ENCODE peak calls at places on chromosomes 7 and 10, in nine cellular contexts. One of them, this sample, is unnamed. For H3K9me3 and H3K4me1, the result is how much of the 10 kb centered on the place peaks cover.

GRCh38 chr10:48694371-48695030 is 9.8 kb downstream of the WDFY4 start:
- DNase-seq in GM23248: no peak
- DNase-seq in HCT116: no peak
- DNase-seq in SK-N-SH: no peak
- DNase-seq in fibroblast of lung: no peak
- DNase-seq in Karpas-422: no peak
- DNase-seq in neural progenitor cell: no peak
- DNase-seq in neuronal stem cell: no peak
- DNase-seq in K562: no peak
- DNase-seq in this sample: no peak

GRCh38 chr7:36338256-36338655 is 51.4 kb upstream of the ANLN start:
- DNase-seq in GM23248: no peak
- DNase-seq in HCT116: no peak
- DNase-seq in SK-N-SH: no peak
- DNase-seq in fibroblast of lung: no peak
- DNase-seq in Karpas-422: no peak
- DNase-seq in neural progenitor cell: no peak
- DNase-seq in neuronal stem cell: no peak
- DNase-seq in K562: no peak
- DNase-seq in this sample: no peak

GRCh38 chr7:50119815-50120637 is 27.0 kb upstream of the ZPBP start:
- DNase-seq in GM23248: no peak
- DNase-seq in HCT116: no peak
- DNase-seq in SK-N-SH: peak
- DNase-seq in fibroblast of lung: no peak
- DNase-seq in Karpas-422: peak
- DNase-seq in neural progenitor cell: peak
- DNase-seq in neuronal stem cell: peak
- DNase-seq in K562: peak
- DNase-seq in this sample: peak

GRCh38 chr10:74877899-74878298 is 51.5 kb downstream of the KAT6B start:
- DNase-seq in GM23248: no peak
- DNase-seq in HCT116: no peak
- DNase-seq in SK-N-SH: no peak
- DNase-seq in fibroblast of lung: no peak
- DNase-seq in Karpas-422: no peak
- DNase-seq in neural progenitor cell: no peak
- DNase-seq in neuronal stem cell: no peak
- DNase-seq in K562: no peak
- DNase-seq in this sample: no peak

GRCh38 chr7:41566581-41566980 is 136.3 kb downstream of the INHBA start:
- DNase-seq in GM23248: no peak
- DNase-seq in HCT116: no peak
- DNase-seq in SK-N-SH: no peak
- DNase-seq in fibroblast of lung: no peak
- DNase-seq in Karpas-422: no peak
- DNase-seq in neural progenitor cell: no peak
- DNase-seq in neuronal stem cell: no peak
- DNase-seq in K562: no peak
- DNase-seq in this sample: no peak

GRCh38 chr7:100673942-100674431 is 447 bp downstream of the GNB2 start:
- DNase-seq in GM23248: peak
- DNase-seq in HCT116: no peak
- DNase-seq in SK-N-SH: peak
- DNase-seq in fibroblast of lung: no peak
- DNase-seq in Karpas-422: peak
- DNase-seq in neural progenitor cell: no peak
- DNase-seq in neuronal stem cell: no peak
- DNase-seq in K562: peak
- DNase-seq in this sample: peak

GRCh38 chr7:135745702-135746312 is 2.8 kb downstream of the FAM180A start:
- DNase-seq in GM23248: peak
- DNase-seq in HCT116: peak
- DNase-seq in SK-N-SH: no peak
- DNase-seq in fibroblast of lung: peak
- DNase-seq in Karpas-422: no peak
- DNase-seq in neural progenitor cell: no peak
- DNase-seq in neuronal stem cell: no peak
- DNase-seq in K562: peak
- DNase-seq in this sample: no peak

GRCh38 chr7:41190615-41191014 is 512.3 kb downstream of the INHBA start:
- DNase-seq in GM23248: no peak
- DNase-seq in HCT116: no peak
- DNase-seq in SK-N-SH: no peak
- DNase-seq in fibroblast of lung: no peak
- DNase-seq in Karpas-422: no peak
- DNase-seq in neural progenitor cell: no peak
- DNase-seq in neuronal stem cell: no peak
- DNase-seq in K562: no peak
- DNase-seq in this sample: no peak

GRCh38 chr10:89064764-89065163 is 74.2 kb downstream of the FAS start:
- DNase-seq in GM23248: no peak
- DNase-seq in HCT116: no peak
- DNase-seq in SK-N-SH: no peak
- DNase-seq in fibroblast of lung: peak
- DNase-seq in Karpas-422: no peak
- DNase-seq in neural progenitor cell: no peak
- DNase-seq in neuronal stem cell: no peak
- DNase-seq in K562: no peak
- DNase-seq in this sample: no peak

GRCh38 chr10:4819707-4820106 is 6.3 kb upstream of the AKR1E2 start:
- DNase-seq in GM23248: no peak
- DNase-seq in HCT116: no peak
- DNase-seq in SK-N-SH: no peak
- DNase-seq in fibroblast of lung: no peak
- DNase-seq in Karpas-422: no peak
- DNase-seq in neural progenitor cell: no peak
- DNase-seq in neuronal stem cell: no peak
- DNase-seq in K562: peak
- DNase-seq in this sample: no peak

GRCh38 chr7:12923971-12924370 is 236.5 kb downstream of the ARL4A start:
- DNase-seq in GM23248: peak
- DNase-seq in HCT116: peak
- DNase-seq in SK-N-SH: no peak
- DNase-seq in fibroblast of lung: peak
- DNase-seq in Karpas-422: no peak
- DNase-seq in neural progenitor cell: no peak
- DNase-seq in neuronal stem cell: no peak
- DNase-seq in K562: no peak
- DNase-seq in this sample: no peak

GRCh38 chr10:94439275-94439861 is 37.0 kb downstream of the TBC1D12 start:
- DNase-seq in GM23248: peak
- DNase-seq in HCT116: no peak
- DNase-seq in SK-N-SH: no peak
- DNase-seq in fibroblast of lung: peak
- DNase-seq in Karpas-422: no peak
- DNase-seq in neural progenitor cell: no peak
- DNase-seq in neuronal stem cell: no peak
- DNase-seq in K562: no peak
- DNase-seq in this sample: no peak

GRCh38 chr7:135501402-135501801 is 8.5 kb downstream of the CNOT4 start:
- DNase-seq in GM23248: peak
- DNase-seq in HCT116: no peak
- DNase-seq in SK-N-SH: no peak
- DNase-seq in fibroblast of lung: peak
- DNase-seq in Karpas-422: no peak
- DNase-seq in neural progenitor cell: no peak
- DNase-seq in neuronal stem cell: no peak
- DNase-seq in K562: no peak
- DNase-seq in this sample: no peak

GRCh38 chr7:101941481-101942383 is 124.3 kb downstream of the CUX1 start:
- DNase-seq in GM23248: peak
- DNase-seq in HCT116: peak
- DNase-seq in SK-N-SH: no peak
- DNase-seq in fibroblast of lung: peak
- DNase-seq in Karpas-422: peak
- DNase-seq in neural progenitor cell: no peak
- DNase-seq in neuronal stem cell: no peak
- DNase-seq in K562: peak
- DNase-seq in this sample: no peak

GRCh38 chr7:24777811-24778210 is 20.5 kb upstream of the GSDME start:
- DNase-seq in GM23248: no peak
- DNase-seq in HCT116: no peak
- DNase-seq in SK-N-SH: no peak
- DNase-seq in fibroblast of lung: no peak
- DNase-seq in Karpas-422: no peak
- DNase-seq in neural progenitor cell: no peak
- DNase-seq in neuronal stem cell: no peak
- DNase-seq in K562: no peak
- DNase-seq in this sample: no peak

DNA sequence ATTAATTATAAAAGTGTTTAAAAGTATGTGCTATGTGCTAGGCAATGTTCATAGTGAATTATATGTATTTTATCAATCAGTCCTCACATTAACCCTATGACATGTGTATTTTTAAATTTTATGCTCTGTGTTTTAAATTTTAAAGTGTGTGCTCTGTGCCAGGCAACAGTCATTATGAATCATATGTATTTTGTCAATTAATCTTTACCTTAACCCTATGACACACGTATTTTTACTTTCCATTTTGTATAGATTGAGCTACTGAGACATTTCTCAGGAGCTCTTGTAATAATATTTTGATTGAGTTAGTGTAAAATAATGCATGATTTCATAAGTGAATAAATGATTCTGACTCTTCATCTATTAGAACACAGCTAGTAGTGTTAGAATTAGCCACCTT is 117.8 kb downstream of the THSD7A start:
- DNase-seq in GM23248: no peak
- DNase-seq in HCT116: no peak
- DNase-seq in SK-N-SH: no peak
- DNase-seq in fibroblast of lung: no peak
- DNase-seq in Karpas-422: no peak
- DNase-seq in neural progenitor cell: no peak
- DNase-seq in neuronal stem cell: no peak
- DNase-seq in K562: no peak
- DNase-seq in this sample: no peak
- H3K4me2 ChIP-seq in GM23248: no peak
- H3K4me2 ChIP-seq in HCT116: no peak
- H3K4me2 ChIP-seq in SK-N-SH: no peak
- H3K4me2 ChIP-seq in fibroblast of lung: no peak
- H3K4me2 ChIP-seq in Karpas-422: no peak
- H3K4me2 ChIP-seq in neural progenitor cell: no peak
- H3K4me2 ChIP-seq in neuronal stem cell: no peak
- H3K4me2 ChIP-seq in K562: no peak
- H3K4me2 ChIP-seq in this sample: no peak

DNA sequence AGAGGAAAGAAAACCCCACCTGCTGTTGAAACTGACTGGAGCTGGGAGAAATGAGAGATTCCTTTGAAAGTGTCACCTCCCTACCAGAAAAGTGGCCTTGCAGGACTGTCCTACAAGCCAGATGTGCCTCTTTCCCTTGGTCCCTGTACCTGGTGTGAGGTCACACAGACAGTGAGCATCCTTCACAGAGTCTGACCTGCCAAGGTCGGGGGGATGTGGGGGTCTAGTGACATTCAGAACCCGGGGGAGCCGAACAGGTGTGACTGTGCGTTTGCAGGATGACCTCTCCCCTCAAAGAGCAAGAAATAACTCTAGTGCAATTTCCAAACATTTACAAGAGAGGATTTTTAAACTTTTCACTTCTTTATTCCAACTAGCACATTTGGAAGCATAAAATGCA is 93.4 kb upstream of the ZNF479 start:
- DNase-seq in GM23248: no peak
- DNase-seq in HCT116: no peak
- DNase-seq in SK-N-SH: no peak
- DNase-seq in fibroblast of lung: no peak
- DNase-seq in Karpas-422: no peak
- DNase-seq in neural progenitor cell: no peak
- DNase-seq in neuronal stem cell: no peak
- DNase-seq in K562: no peak
- DNase-seq in this sample: no peak
- H3K9me3 ChIP-seq in GM23248: under half
- H3K9me3 ChIP-seq in HCT116: under half
- H3K9me3 ChIP-seq in SK-N-SH: under half
- H3K9me3 ChIP-seq in fibroblast of lung: under half
- H3K9me3 ChIP-seq in Karpas-422: under half
- H3K9me3 ChIP-seq in neural progenitor cell: under half
- H3K9me3 ChIP-seq in neuronal stem cell: under half
- H3K9me3 ChIP-seq in K562: under half
- H3K9me3 ChIP-seq in this sample: under half

GRCh38 chr10:80498039-80498832 is 39.5 kb upstream of the SH2D4B start:
- DNase-seq in GM23248: peak
- DNase-seq in HCT116: no peak
- DNase-seq in SK-N-SH: no peak
- DNase-seq in fibroblast of lung: no peak
- DNase-seq in Karpas-422: no peak
- DNase-seq in neural progenitor cell: no peak
- DNase-seq in neuronal stem cell: no peak
- DNase-seq in K562: no peak
- DNase-seq in this sample: no peak
- H3K4me1 ChIP-seq in GM23248: under half
- H3K4me1 ChIP-seq in HCT116: half or more
- H3K4me1 ChIP-seq in SK-N-SH: under half
- H3K4me1 ChIP-seq in fibroblast of lung: under half
- H3K4me1 ChIP-seq in Karpas-422: under half
- H3K4me1 ChIP-seq in neural progenitor cell: under half
- H3K4me1 ChIP-seq in neuronal stem cell: under half
- H3K4me1 ChIP-seq in K562: half or more
- H3K4me1 ChIP-seq in this sample: under half

GRCh38 chr10:71396084-71396713 is 521 bp upstream of the CDH23 start:
- DNase-seq in GM23248: peak
- DNase-seq in HCT116: no peak
- DNase-seq in SK-N-SH: peak
- DNase-seq in fibroblast of lung: peak
- DNase-seq in Karpas-422: no peak
- DNase-seq in neural progenitor cell: peak
- DNase-seq in neuronal stem cell: peak
- DNase-seq in K562: peak
- DNase-seq in this sample: no peak
- H3K4me2 ChIP-seq in GM23248: no peak
- H3K4me2 ChIP-seq in HCT116: no peak
- H3K4me2 ChIP-seq in SK-N-SH: no peak
- H3K4me2 ChIP-seq in fibroblast of lung: no peak
- H3K4me2 ChIP-seq in Karpas-422: no peak
- H3K4me2 ChIP-seq in neural progenitor cell: peak
- H3K4me2 ChIP-seq in neuronal stem cell: peak
- H3K4me2 ChIP-seq in K562: peak
- H3K4me2 ChIP-seq in this sample: no peak

GRCh38 chr7:158312789-158313188 is 274.8 kb downstream of the PTPRN2 start:
- DNase-seq in GM23248: no peak
- DNase-seq in HCT116: no peak
- DNase-seq in SK-N-SH: no peak
- DNase-seq in fibroblast of lung: no peak
- DNase-seq in Karpas-422: no peak
- DNase-seq in neural progenitor cell: no peak
- DNase-seq in neuronal stem cell: no peak
- DNase-seq in K562: no peak
- DNase-seq in this sample: no peak
- H3K9me3 ChIP-seq in GM23248: under half
- H3K9me3 ChIP-seq in HCT116: under half
- H3K9me3 ChIP-seq in SK-N-SH: under half
- H3K9me3 ChIP-seq in fibroblast of lung: under half
- H3K9me3 ChIP-seq in Karpas-422: under half
- H3K9me3 ChIP-seq in neural progenitor cell: under half
- H3K9me3 ChIP-seq in neuronal stem cell: under half
- H3K9me3 ChIP-seq in K562: under half
- H3K9me3 ChIP-seq in this sample: under half

GRCh38 chr7:6294839-6295238 is 22.4 kb upstream of the CYTH3 start:
- DNase-seq in GM23248: no peak
- DNase-seq in HCT116: no peak
- DNase-seq in SK-N-SH: no peak
- DNase-seq in fibroblast of lung: no peak
- DNase-seq in Karpas-422: no peak
- DNase-seq in neural progenitor cell: no peak
- DNase-seq in neuronal stem cell: no peak
- DNase-seq in K562: no peak
- DNase-seq in this sample: no peak
- H3K4me1 ChIP-seq in GM23248: under half
- H3K4me1 ChIP-seq in HCT116: under half
- H3K4me1 ChIP-seq in SK-N-SH: under half
- H3K4me1 ChIP-seq in fibroblast of lung: under half
- H3K4me1 ChIP-seq in Karpas-422: under half
- H3K4me1 ChIP-seq in neural progenitor cell: under half
- H3K4me1 ChIP-seq in neuronal stem cell: under half
- H3K4me1 ChIP-seq in K562: under half
- H3K4me1 ChIP-seq in this sample: under half

GRCh38 chr10:28001353-28001752 is 2.5 kb upstream of the ODAD2 start:
- DNase-seq in GM23248: no peak
- DNase-seq in HCT116: no peak
- DNase-seq in SK-N-SH: no peak
- DNase-seq in fibroblast of lung: no peak
- DNase-seq in Karpas-422: no peak
- DNase-seq in neural progenitor cell: no peak
- DNase-seq in neuronal stem cell: no peak
- DNase-seq in K562: no peak
- DNase-seq in this sample: no peak
- H3K4me2 ChIP-seq in GM23248: no peak
- H3K4me2 ChIP-seq in HCT116: no peak
- H3K4me2 ChIP-seq in SK-N-SH: no peak
- H3K4me2 ChIP-seq in fibroblast of lung: no peak
- H3K4me2 ChIP-seq in Karpas-422: no peak
- H3K4me2 ChIP-seq in neural progenitor cell: no peak
- H3K4me2 ChIP-seq in neuronal stem cell: no peak
- H3K4me2 ChIP-seq in K562: no peak
- H3K4me2 ChIP-seq in this sample: no peak